ENCODE peak calls at places on chromosome 6, in eight cellular contexts. One of them, this sample, is unnamed.

GRCh38 chr6:43120938-43121913 is 45.1 kb downstream of the PTK7 start:
- DNase-seq in cardiac fibroblast: peak
- DNase-seq in BE2C: peak
- DNase-seq in fibroblast of mammary gland: peak
- DNase-seq in A549: no peak
- DNase-seq in nephron progenitor cell: no peak
- DNase-seq in heart right ventricle: peak
- DNase-seq in IMR-90: peak
- DNase-seq in this sample: peak

GRCh38 chr6:21109421-21110178 is 484.0 kb upstream of the SOX4 start:
- DNase-seq in BE2C: no peak
- DNase-seq in cardiac fibroblast: peak
- DNase-seq in heart right ventricle: no peak
- DNase-seq in A549: peak
- DNase-seq in IMR-90: peak
- DNase-seq in fibroblast of mammary gland: peak
- DNase-seq in nephron progenitor cell: no peak
- DNase-seq in this sample: no peak

GRCh38 chr6:85865665-85866372 is 223.1 kb upstream of the SYNCRIP start:
- DNase-seq in fibroblast of mammary gland: peak
- DNase-seq in IMR-90: peak
- DNase-seq in cardiac fibroblast: peak
- DNase-seq in BE2C: no peak
- DNase-seq in A549: no peak
- DNase-seq in heart right ventricle: no peak
- DNase-seq in nephron progenitor cell: no peak
- DNase-seq in this sample: no peak

GRCh38 chr6:170374571-170375444 is 68.2 kb downstream of the FAM120B start:
- DNase-seq in A549: no peak
- DNase-seq in nephron progenitor cell: no peak
- DNase-seq in heart right ventricle: no peak
- DNase-seq in IMR-90: peak
- DNase-seq in fibroblast of mammary gland: peak
- DNase-seq in cardiac fibroblast: peak
- DNase-seq in BE2C: no peak
- DNase-seq in this sample: no peak

GRCh38 chr6:98808522-98809210 is 25.7 kb upstream of the POU3F2 start:
- DNase-seq in BE2C: no peak
- DNase-seq in heart right ventricle: no peak
- DNase-seq in cardiac fibroblast: peak
- DNase-seq in fibroblast of mammary gland: peak
- DNase-seq in nephron progenitor cell: no peak
- DNase-seq in A549: no peak
- DNase-seq in IMR-90: no peak
- DNase-seq in this sample: no peak

GRCh38 chr6:106757267-106757666 is 127.9 kb downstream of the QRSL1 start:
- DNase-seq in nephron progenitor cell: no peak
- DNase-seq in heart right ventricle: no peak
- DNase-seq in A549: no peak
- DNase-seq in fibroblast of mammary gland: no peak
- DNase-seq in BE2C: no peak
- DNase-seq in IMR-90: no peak
- DNase-seq in cardiac fibroblast: no peak
- DNase-seq in this sample: no peak

GRCh38 chr6:34157851-34158250 is 12.0 kb upstream of the GRM4 start:
- DNase-seq in A549: no peak
- DNase-seq in nephron progenitor cell: no peak
- DNase-seq in fibroblast of mammary gland: no peak
- DNase-seq in cardiac fibroblast: no peak
- DNase-seq in heart right ventricle: no peak
- DNase-seq in BE2C: no peak
- DNase-seq in IMR-90: no peak
- DNase-seq in this sample: no peak

GRCh38 chr6:4313044-4313686 is 177.8 kb upstream of the ECI2 start:
- DNase-seq in IMR-90: peak
- DNase-seq in fibroblast of mammary gland: peak
- DNase-seq in heart right ventricle: no peak
- DNase-seq in cardiac fibroblast: peak
- DNase-seq in nephron progenitor cell: no peak
- DNase-seq in BE2C: no peak
- DNase-seq in A549: peak
- DNase-seq in this sample: no peak

GRCh38 chr6:2448826-2449571 is 203.6 kb upstream of the GMDS start:
- DNase-seq in cardiac fibroblast: peak
- DNase-seq in nephron progenitor cell: peak
- DNase-seq in fibroblast of mammary gland: peak
- DNase-seq in A549: peak
- DNase-seq in IMR-90: peak
- DNase-seq in heart right ventricle: no peak
- DNase-seq in BE2C: peak
- DNase-seq in this sample: peak

DNA sequence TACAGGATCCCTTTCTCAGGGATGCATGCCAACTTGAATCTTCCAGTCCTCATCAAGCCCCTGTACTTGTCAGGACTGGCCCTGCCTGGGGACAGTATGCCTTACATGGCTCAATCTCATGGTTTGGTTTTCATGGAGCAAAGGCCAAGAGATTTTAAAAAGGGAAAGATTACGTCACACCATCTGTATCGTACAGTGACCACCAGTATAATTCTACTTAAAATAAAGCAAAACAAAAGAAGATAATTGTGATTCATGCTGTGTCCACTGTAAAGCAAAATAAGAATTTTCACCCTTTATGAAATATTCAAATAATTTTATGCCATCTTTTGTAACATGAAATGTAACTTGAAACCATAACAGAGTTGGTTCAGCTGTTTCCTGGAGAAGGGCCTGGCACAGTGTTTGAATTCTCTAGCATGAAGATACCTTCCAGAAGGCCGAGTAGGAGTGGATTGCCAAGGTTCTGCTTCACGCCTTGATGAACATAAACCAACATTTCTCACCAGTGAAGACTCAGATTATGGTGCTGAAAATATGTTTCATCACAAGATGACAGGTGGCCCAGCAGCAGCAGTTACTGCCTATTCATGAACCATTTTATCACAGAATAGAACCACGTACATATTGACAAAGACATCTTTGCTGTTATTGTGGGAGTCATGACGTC is 486.6 kb downstream of the RFPL4B start:
- DNase-seq in heart right ventricle: no peak
- DNase-seq in nephron progenitor cell: no peak
- DNase-seq in A549: no peak
- DNase-seq in fibroblast of mammary gland: no peak
- DNase-seq in BE2C: no peak
- DNase-seq in cardiac fibroblast: peak
- DNase-seq in IMR-90: peak
- DNase-seq in this sample: no peak
- TF ChIP-seq CTCF in heart right ventricle: no peak
- TF ChIP-seq CTCF in nephron progenitor cell: no peak
- TF ChIP-seq CTCF in A549: no peak
- TF ChIP-seq CTCF in fibroblast of mammary gland: no peak
- TF ChIP-seq CTCF in BE2C: no peak
- TF ChIP-seq CTCF in cardiac fibroblast: no peak
- TF ChIP-seq CTCF in IMR-90: no peak
- TF ChIP-seq CTCF in this sample: no peak

DNA sequence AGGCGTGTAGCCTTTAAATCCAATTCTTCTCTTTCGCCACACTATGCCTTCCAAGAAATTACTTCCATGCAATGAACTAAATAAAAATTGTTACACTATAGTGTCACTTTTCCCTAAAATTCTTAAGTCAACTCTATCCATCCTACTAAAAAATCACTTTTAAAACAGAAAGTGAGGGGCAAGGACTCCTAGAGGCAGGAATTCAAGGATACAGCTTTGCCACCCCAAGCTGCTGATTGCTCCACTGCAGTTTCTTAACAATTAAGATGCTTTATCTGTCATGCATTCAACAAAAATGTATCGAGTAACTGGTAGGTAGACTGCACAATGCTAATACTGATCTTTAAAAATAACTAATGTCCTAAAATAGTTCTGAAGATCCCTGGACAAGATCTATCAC is 4.3 kb downstream of the MCM9 start:
- DNase-seq in BE2C: no peak
- DNase-seq in A549: no peak
- DNase-seq in fibroblast of mammary gland: no peak
- DNase-seq in cardiac fibroblast: no peak
- DNase-seq in IMR-90: no peak
- DNase-seq in nephron progenitor cell: no peak
- DNase-seq in heart right ventricle: no peak
- DNase-seq in this sample: no peak
- TF ChIP-seq CTCF in BE2C: no peak
- TF ChIP-seq CTCF in A549: no peak
- TF ChIP-seq CTCF in fibroblast of mammary gland: peak
- TF ChIP-seq CTCF in cardiac fibroblast: no peak
- TF ChIP-seq CTCF in IMR-90: peak
- TF ChIP-seq CTCF in nephron progenitor cell: no peak
- TF ChIP-seq CTCF in heart right ventricle: no peak
- TF ChIP-seq CTCF in this sample: no peak

DNA sequence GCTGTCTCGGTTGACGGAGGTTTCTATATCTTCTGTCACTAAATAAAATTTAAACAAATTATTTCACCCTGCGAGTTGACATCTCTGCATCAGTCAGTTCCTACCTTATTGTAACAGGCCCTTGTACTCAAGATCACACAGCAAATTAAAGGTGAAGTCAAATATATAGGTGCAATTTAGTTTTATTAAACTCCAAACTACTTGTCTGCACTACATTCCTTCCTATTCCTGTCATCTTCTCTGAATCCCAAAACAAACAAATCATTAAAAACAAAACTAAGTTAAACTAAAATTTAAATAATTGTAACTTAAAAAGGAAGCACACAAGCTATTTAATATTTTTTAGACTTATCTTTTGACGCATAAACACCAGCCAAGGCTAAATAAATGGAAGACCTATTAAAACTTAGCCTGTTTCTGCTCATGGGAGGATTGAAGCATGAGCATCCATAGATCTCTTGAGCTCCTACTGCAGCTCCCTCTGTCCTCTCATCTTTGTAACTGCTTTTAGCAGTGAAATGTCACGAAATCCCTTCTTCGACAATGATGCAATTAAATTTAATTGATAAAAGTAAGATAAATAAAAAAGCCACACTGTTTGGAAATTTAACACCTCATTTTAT is 1152.3 kb upstream of the GJE1 start:
- DNase-seq in heart right ventricle: no peak
- DNase-seq in fibroblast of mammary gland: peak
- DNase-seq in cardiac fibroblast: peak
- DNase-seq in BE2C: no peak
- DNase-seq in A549: no peak
- DNase-seq in IMR-90: peak
- DNase-seq in nephron progenitor cell: no peak
- DNase-seq in this sample: no peak
- TF ChIP-seq CTCF in heart right ventricle: no peak
- TF ChIP-seq CTCF in fibroblast of mammary gland: no peak
- TF ChIP-seq CTCF in cardiac fibroblast: peak
- TF ChIP-seq CTCF in BE2C: no peak
- TF ChIP-seq CTCF in A549: no peak
- TF ChIP-seq CTCF in IMR-90: peak
- TF ChIP-seq CTCF in nephron progenitor cell: no peak
- TF ChIP-seq CTCF in this sample: no peak

DNA sequence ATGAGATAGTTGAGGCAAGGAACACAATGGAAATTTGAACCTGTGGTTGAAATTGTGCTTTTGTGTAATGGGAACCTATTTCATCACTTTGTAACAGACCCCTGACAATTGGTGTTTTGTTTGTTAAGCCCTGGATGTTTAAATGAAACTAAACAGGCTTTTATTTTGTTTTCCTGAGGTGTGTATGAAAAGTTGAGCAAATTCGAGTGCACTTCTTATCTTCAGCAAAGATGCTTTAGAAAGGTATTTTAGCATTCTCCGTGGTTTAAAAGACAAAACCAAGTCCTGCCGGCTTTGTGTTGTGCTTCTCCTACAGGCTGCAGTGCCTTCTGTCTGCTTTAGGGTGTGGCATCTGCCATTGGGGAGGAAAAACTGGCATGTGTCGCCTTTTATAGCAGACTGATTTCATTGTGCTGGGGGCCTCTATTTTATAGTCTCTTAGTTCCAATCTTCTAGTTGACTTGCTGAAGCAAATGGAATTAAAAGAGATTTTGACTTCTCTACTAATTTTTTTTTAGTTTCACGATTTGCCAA is 2.2 kb upstream of the ARID1B start:
- DNase-seq in IMR-90: no peak
- DNase-seq in fibroblast of mammary gland: peak
- DNase-seq in A549: no peak
- DNase-seq in BE2C: no peak
- DNase-seq in nephron progenitor cell: no peak
- DNase-seq in cardiac fibroblast: peak
- DNase-seq in heart right ventricle: no peak
- DNase-seq in this sample: peak
- TF ChIP-seq CTCF in IMR-90: no peak
- TF ChIP-seq CTCF in fibroblast of mammary gland: peak
- TF ChIP-seq CTCF in A549: no peak
- TF ChIP-seq CTCF in BE2C: peak
- TF ChIP-seq CTCF in nephron progenitor cell: no peak
- TF ChIP-seq CTCF in cardiac fibroblast: no peak
- TF ChIP-seq CTCF in heart right ventricle: no peak
- TF ChIP-seq CTCF in this sample: no peak